ENCODE peak calls at places on chromosome 6, in six cellular contexts. One of them, this sample, is unnamed.

GRCh38 chr6:7672066-7673062 is 53.5 kb upstream of the BMP6 start:
- DNase-seq in cardiac muscle cell: no peak
- DNase-seq in psoas muscle: no peak
- DNase-seq in body of pancreas: no peak
- DNase-seq in IMR-90: peak; percentile 13
- DNase-seq in MM.1S: no peak
- DNase-seq in this sample: no peak

GRCh38 chr6:31826793-31827285 is 699 bp upstream of the HSPA1B start:
- DNase-seq in IMR-90: no peak
- DNase-seq in psoas muscle: peak; percentile 87
- DNase-seq in cardiac muscle cell: peak; percentile 53
- DNase-seq in MM.1S: no peak
- DNase-seq in body of pancreas: peak; percentile 92
- DNase-seq in this sample: no peak

GRCh38 chr6:54697423-54697822 is 149.1 kb upstream of the FAM83B start:
- DNase-seq in psoas muscle: no peak
- DNase-seq in body of pancreas: peak; percentile 21
- DNase-seq in MM.1S: peak; percentile 25
- DNase-seq in cardiac muscle cell: no peak
- DNase-seq in IMR-90: peak; percentile 16
- DNase-seq in this sample: no peak

GRCh38 chr6:170176621-170177382 is 114.1 kb downstream of the DLL1 start:
- DNase-seq in cardiac muscle cell: no peak
- DNase-seq in psoas muscle: no peak
- DNase-seq in body of pancreas: peak; percentile 1
- DNase-seq in IMR-90: no peak
- DNase-seq in MM.1S: no peak
- DNase-seq in this sample: no peak

GRCh38 chr6:166025149-166025898 is 142.3 kb downstream of the TBXT start:
- DNase-seq in cardiac muscle cell: no peak
- DNase-seq in psoas muscle: no peak
- DNase-seq in IMR-90: peak; percentile 91
- DNase-seq in MM.1S: no peak
- DNase-seq in body of pancreas: no peak
- DNase-seq in this sample: peak; percentile 82

GRCh38 chr6:28489366-28490190 is 26.0 kb downstream of the GPX6 start:
- DNase-seq in psoas muscle: peak; percentile 41
- DNase-seq in MM.1S: peak; percentile 72
- DNase-seq in cardiac muscle cell: peak; percentile 85
- DNase-seq in body of pancreas: peak; percentile 9
- DNase-seq in IMR-90: peak; percentile 74
- DNase-seq in this sample: peak; percentile 83

GRCh38 chr6:119565893-119566292 is 216.3 kb upstream of the MAN1A1 start:
- DNase-seq in cardiac muscle cell: no peak
- DNase-seq in body of pancreas: no peak
- DNase-seq in MM.1S: no peak
- DNase-seq in psoas muscle: no peak
- DNase-seq in IMR-90: no peak
- DNase-seq in this sample: no peak

GRCh38 chr6:31356946-31357466 is at the start of gene HLA-B:
- DNase-seq in MM.1S: peak; percentile 90
- DNase-seq in IMR-90: peak; percentile 87
- DNase-seq in psoas muscle: peak; percentile 85
- DNase-seq in body of pancreas: peak; percentile 80
- DNase-seq in cardiac muscle cell: peak; percentile 81
- DNase-seq in this sample: peak; percentile 71

GRCh38 chr6:111612379-111612778 is 6.7 kb upstream of the TRAF3IP2 start:
- DNase-seq in IMR-90: no peak
- DNase-seq in MM.1S: no peak
- DNase-seq in cardiac muscle cell: no peak
- DNase-seq in body of pancreas: no peak
- DNase-seq in psoas muscle: no peak
- DNase-seq in this sample: no peak

GRCh38 chr6:130364224-130364780 is 1.5 kb upstream of the TMEM200A start:
- DNase-seq in cardiac muscle cell: no peak
- DNase-seq in IMR-90: no peak
- DNase-seq in body of pancreas: no peak
- DNase-seq in MM.1S: no peak
- DNase-seq in psoas muscle: no peak
- DNase-seq in this sample: no peak

GRCh38 chr6:55578537-55579363 is at the start of gene HMGCLL1:
- DNase-seq in body of pancreas: peak; percentile 57
- DNase-seq in IMR-90: no peak
- DNase-seq in MM.1S: no peak
- DNase-seq in psoas muscle: peak; percentile 36
- DNase-seq in cardiac muscle cell: peak; percentile 84
- DNase-seq in this sample: no peak

GRCh38 chr6:7085911-7086310 is 21.9 kb upstream of the RREB1 start:
- DNase-seq in body of pancreas: peak; percentile 43
- DNase-seq in MM.1S: peak; percentile 71
- DNase-seq in cardiac muscle cell: peak; percentile 82
- DNase-seq in IMR-90: no peak
- DNase-seq in psoas muscle: peak; percentile 53
- DNase-seq in this sample: no peak

GRCh38 chr6:37561361-37561760 is 61.7 kb upstream of the CCDC167 start:
- DNase-seq in psoas muscle: no peak
- DNase-seq in cardiac muscle cell: no peak
- DNase-seq in body of pancreas: no peak
- DNase-seq in MM.1S: no peak
- DNase-seq in IMR-90: no peak
- DNase-seq in this sample: no peak

GRCh38 chr6:38876470-38876869 is 161.4 kb downstream of the DNAH8 start:
- DNase-seq in cardiac muscle cell: no peak
- DNase-seq in MM.1S: no peak
- DNase-seq in IMR-90: no peak
- DNase-seq in body of pancreas: no peak
- DNase-seq in psoas muscle: no peak
- DNase-seq in this sample: peak; percentile 52

GRCh38 chr6:111759836-111760785 is 113.1 kb downstream of the FYN start:
- DNase-seq in cardiac muscle cell: no peak
- DNase-seq in MM.1S: no peak
- DNase-seq in IMR-90: peak; percentile 97
- DNase-seq in psoas muscle: no peak
- DNase-seq in body of pancreas: no peak
- DNase-seq in this sample: peak; percentile 84

GRCh38 chr6:33017024-33017423 is 7.6 kb upstream of the HLA-DOA start:
- DNase-seq in cardiac muscle cell: no peak
- DNase-seq in body of pancreas: no peak
- DNase-seq in psoas muscle: no peak
- DNase-seq in MM.1S: no peak
- DNase-seq in IMR-90: no peak
- DNase-seq in this sample: no peak
- H3K4me3 ChIP-seq in cardiac muscle cell: no peak overlapping the region
- H3K4me3 ChIP-seq in body of pancreas: no peak overlapping the region
- H3K4me3 ChIP-seq in psoas muscle: no peak overlapping the region
- H3K4me3 ChIP-seq in MM.1S: no peak overlapping the region
- H3K4me3 ChIP-seq in IMR-90: no peak overlapping the region
- H3K4me3 ChIP-seq in this sample: no peak overlapping the region

GRCh38 chr6:109183109-109183508 is 87.8 kb downstream of the CEP57L1 start:
- DNase-seq in IMR-90: no peak
- DNase-seq in body of pancreas: no peak
- DNase-seq in cardiac muscle cell: no peak
- DNase-seq in MM.1S: no peak
- DNase-seq in psoas muscle: no peak
- DNase-seq in this sample: no peak
- TF ChIP-seq CTCF in IMR-90: no peak
- TF ChIP-seq CTCF in body of pancreas: no peak
- TF ChIP-seq CTCF in cardiac muscle cell: no peak
- TF ChIP-seq CTCF in MM.1S: no peak
- TF ChIP-seq CTCF in psoas muscle: no peak
- TF ChIP-seq CTCF in this sample: no peak

GRCh38 chr6:33576668-33577067 is 3.4 kb downstream of the BAK1 start:
- DNase-seq in MM.1S: no peak
- DNase-seq in IMR-90: no peak
- DNase-seq in body of pancreas: no peak
- DNase-seq in cardiac muscle cell: no peak
- DNase-seq in psoas muscle: no peak
- DNase-seq in this sample: no peak

GRCh38 chr6:33578588-33579011 is 1.5 kb downstream of the BAK1 start:
- DNase-seq in MM.1S: peak; percentile 64
- DNase-seq in IMR-90: no peak
- DNase-seq in psoas muscle: no peak
- DNase-seq in cardiac muscle cell: no peak
- DNase-seq in body of pancreas: no peak
- DNase-seq in this sample: no peak

GRCh38 chr6:33578164-33578563 is 1.9 kb downstream of the BAK1 start:
- DNase-seq in psoas muscle: no peak
- DNase-seq in IMR-90: no peak
- DNase-seq in body of pancreas: no peak
- DNase-seq in MM.1S: no peak
- DNase-seq in cardiac muscle cell: no peak
- DNase-seq in this sample: no peak

GRCh38 chr6:33577106-33577535 is 3.0 kb downstream of the BAK1 start:
- DNase-seq in MM.1S: no peak
- DNase-seq in psoas muscle: peak; percentile 68
- DNase-seq in IMR-90: no peak
- DNase-seq in body of pancreas: peak; percentile 72
- DNase-seq in cardiac muscle cell: no peak
- DNase-seq in this sample: no peak

DNA sequence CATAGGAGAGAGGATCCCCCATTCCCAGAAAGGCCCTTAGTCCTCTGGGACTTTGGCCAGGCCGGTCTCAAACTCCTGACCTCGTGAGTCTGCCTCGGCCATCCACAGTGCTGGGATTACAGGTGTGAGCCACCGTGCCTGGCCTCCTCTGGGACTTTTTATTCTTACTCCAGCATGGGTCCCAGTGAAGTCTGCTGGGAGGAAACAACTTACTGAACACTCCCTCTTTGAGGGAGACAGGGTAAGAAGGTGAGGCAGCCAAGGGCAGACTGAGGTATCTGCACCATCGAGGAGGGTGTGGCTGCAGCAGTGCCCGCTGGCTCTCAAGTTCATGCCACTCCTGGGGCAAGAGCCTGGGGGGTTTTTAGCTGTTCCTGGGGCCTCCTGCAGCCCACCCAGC is 2.4 kb downstream of the BAK1 start:
- DNase-seq in body of pancreas: no peak
- DNase-seq in cardiac muscle cell: no peak
- DNase-seq in MM.1S: no peak
- DNase-seq in IMR-90: no peak
- DNase-seq in psoas muscle: no peak
- DNase-seq in this sample: no peak
- H3K4me3 ChIP-seq in body of pancreas: no peak overlapping the region
- H3K4me3 ChIP-seq in cardiac muscle cell: no peak overlapping the region
- H3K4me3 ChIP-seq in MM.1S: peak overlapping the region; percentile 100
- H3K4me3 ChIP-seq in IMR-90: no peak overlapping the region
- H3K4me3 ChIP-seq in psoas muscle: peak overlapping the region; percentile 89
- H3K4me3 ChIP-seq in this sample: no peak overlapping the region

DNA sequence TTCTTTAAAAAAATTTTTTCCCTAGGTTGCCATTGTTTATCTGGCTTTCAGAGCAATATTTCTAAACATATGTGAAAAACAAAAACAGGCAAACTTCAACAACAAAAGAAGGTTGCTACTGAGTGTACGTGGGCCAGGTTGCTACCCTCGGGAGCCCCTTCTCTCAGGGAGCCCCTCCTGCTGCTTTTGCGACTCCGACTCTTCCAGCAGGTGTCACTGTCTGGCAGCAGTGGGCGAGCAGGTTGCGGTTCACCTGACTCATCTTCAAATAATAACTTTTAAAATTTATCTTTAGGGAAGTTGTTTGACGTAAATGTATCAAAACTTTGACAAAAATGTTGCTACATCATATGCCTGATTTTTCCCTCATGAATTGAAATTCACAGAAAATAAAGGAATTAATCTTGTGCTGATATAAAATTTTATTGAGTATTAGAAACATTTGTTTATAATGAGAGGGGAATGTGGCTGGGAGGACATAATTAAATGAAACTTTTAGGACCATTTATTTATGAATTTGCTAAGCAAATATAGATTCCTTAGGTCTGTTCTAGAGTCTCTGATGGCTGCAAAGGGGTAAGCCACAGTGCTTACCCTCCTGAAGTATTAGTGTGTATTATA is 138.8 kb downstream of the HIVEP1 start:
- DNase-seq in psoas muscle: no peak
- DNase-seq in MM.1S: no peak
- DNase-seq in cardiac muscle cell: peak; percentile 45
- DNase-seq in body of pancreas: peak; percentile 17
- DNase-seq in IMR-90: no peak
- DNase-seq in this sample: no peak
- TF ChIP-seq CTCF in psoas muscle: peak; percentile 25
- TF ChIP-seq CTCF in MM.1S: peak; percentile 33
- TF ChIP-seq CTCF in cardiac muscle cell: peak; percentile 31
- TF ChIP-seq CTCF in body of pancreas: peak; percentile 43
- TF ChIP-seq CTCF in IMR-90: peak; percentile 41
- TF ChIP-seq CTCF in this sample: peak; percentile 62

GRCh38 chr6:33906413-33906812 is 102.6 kb upstream of the MLN start:
- DNase-seq in cardiac muscle cell: no peak
- DNase-seq in IMR-90: no peak
- DNase-seq in body of pancreas: no peak
- DNase-seq in MM.1S: no peak
- DNase-seq in psoas muscle: no peak
- DNase-seq in this sample: no peak

GRCh38 chr6:33904050-33904827 is 100.4 kb upstream of the MLN start:
- DNase-seq in MM.1S: peak; percentile 82
- DNase-seq in IMR-90: no peak
- DNase-seq in psoas muscle: no peak
- DNase-seq in body of pancreas: peak; percentile 35
- DNase-seq in cardiac muscle cell: peak; percentile 18
- DNase-seq in this sample: no peak

GRCh38 chr6:33901822-33902816 is 98.3 kb upstream of the MLN start:
- DNase-seq in cardiac muscle cell: no peak
- DNase-seq in IMR-90: no peak
- DNase-seq in body of pancreas: no peak
- DNase-seq in psoas muscle: no peak
- DNase-seq in MM.1S: no peak
- DNase-seq in this sample: no peak

GRCh38 chr6:33905081-33905609 is 101.3 kb upstream of the MLN start:
- DNase-seq in body of pancreas: peak; percentile 6
- DNase-seq in IMR-90: no peak
- DNase-seq in cardiac muscle cell: no peak
- DNase-seq in psoas muscle: no peak
- DNase-seq in MM.1S: no peak
- DNase-seq in this sample: no peak

DNA sequence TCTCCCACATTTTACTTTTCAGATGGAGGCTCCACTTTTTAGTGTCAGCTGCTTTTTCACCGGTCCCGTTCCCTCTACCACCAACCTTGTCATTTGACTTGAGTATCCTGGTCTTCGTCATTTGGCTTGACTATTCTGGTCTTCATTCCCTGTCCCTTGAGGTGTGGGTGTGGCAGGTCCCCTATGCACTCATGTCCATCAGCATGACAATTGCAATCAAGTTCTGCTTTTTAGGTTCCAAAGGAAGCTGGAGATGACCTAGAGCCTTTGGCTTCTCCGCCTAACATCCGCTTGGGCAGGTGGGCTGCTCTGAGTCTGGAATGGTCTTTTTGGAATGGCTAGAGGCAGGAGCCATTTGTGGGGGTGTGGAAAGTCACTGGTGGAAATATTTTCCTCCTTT is 99.8 kb upstream of the MLN start:
- DNase-seq in body of pancreas: no peak
- DNase-seq in cardiac muscle cell: no peak
- DNase-seq in MM.1S: no peak
- DNase-seq in psoas muscle: no peak
- DNase-seq in IMR-90: no peak
- DNase-seq in this sample: no peak
- H3K4me3 ChIP-seq in body of pancreas: no peak overlapping the region
- H3K4me3 ChIP-seq in cardiac muscle cell: no peak overlapping the region
- H3K4me3 ChIP-seq in MM.1S: no peak overlapping the region
- H3K4me3 ChIP-seq in psoas muscle: no peak overlapping the region
- H3K4me3 ChIP-seq in IMR-90: no peak overlapping the region
- H3K4me3 ChIP-seq in this sample: no peak overlapping the region